ENCODE peak calls at places on chromosomes 16 and 17, in six cellular contexts. W is EL; S is stimulated activated naive CD8-positive, alpha-beta T cell treated with anti-CD3 and anti-CD28 coated beads, Interleukin-15, Interleukin-2, amounts not matched to agents 100 U/mL and 50 U/mL, for 24 hours; E is posterior cingulate gyrus; T is B cell; O is cardiac fibroblast. N is an unnamed sample.

GRCh38 chr17:61337247-61337812 is 62.3 kb upstream of the TBX2 start:
- DNase-seq in W (no peak), S (no peak), E (no peak), T (no peak), O (peak), N (no peak)

GRCh38 chr17:13741744-13742143 is 140.0 kb upstream of the HS3ST3A1 start:
- DNase-seq in W (no peak), S (no peak), E (no peak), T (no peak), O (no peak), N (no peak)

GRCh38 chr17:19812407-19812806 is 55.3 kb downstream of the ULK2 start:
- DNase-seq in W (no peak), S (no peak), E (peak), T (no peak), O (peak), N (no peak)

GRCh38 chr16:84252214-84252613 is 12.4 kb upstream of the KCNG4 start:
- DNase-seq in W (no peak), S (no peak), E (no peak), T (no peak), O (no peak), N (no peak)

GRCh38 chr17:47941246-47941997 is at the start of gene PNPO:
- DNase-seq in W (peak), S (peak), E (peak), T (peak), O (peak), N (peak)

GRCh38 chr17:37884516-37884915 is 39.7 kb upstream of the TBC1D3K start:
- DNase-seq in W (no peak), S (no peak), E (no peak), T (no peak), O (no peak), N (no peak)

GRCh38 chr16:12027091-12027490 is 50.6 kb downstream of the SNX29 start:
- DNase-seq in W (no peak), S (no peak), E (no peak), T (peak), O (no peak), N (no peak)

GRCh38 chr17:41131979-41132378 is 8.0 kb upstream of the KRTAP4-12 start:
- DNase-seq in W (peak), S (no peak), E (no peak), T (no peak), O (peak), N (peak)

GRCh38 chr16:29313559-29313887 is 93.0 kb downstream of the NPIPB11 start:
- DNase-seq in W (no peak), S (no peak), E (no peak), T (no peak), O (no peak), N (no peak)

GRCh38 chr17:8300629-8301242 is 5.5 kb upstream of the SLC25A35 start:
- DNase-seq in W (peak), S (peak), E (peak), T (peak), O (peak), N (peak)

N was measured in GM20000.